ENCODE peak calls at places on chromosomes 3 and 15, in five cellular contexts. A is Calu3, I is DMS53, Y is mesenchymal stem cell, D is C1 segment of cervical spinal cord. F is an unnamed sample.

GRCh38 chr3:20043398-20043797 is 3.2 kb downstream of the KAT2B start:
- DNase-seq in D (peak), I (no peak), A (peak), Y (peak), F (peak)

GRCh38 chr3:46453526-46454208 is 11.0 kb downstream of the LTF start:
- DNase-seq in Y (no peak), D (no peak), I (no peak), A (no peak), F (no peak)

GRCh38 chr3:145696011-145696410 is 465.0 kb downstream of the PLOD2 start:
- DNase-seq in I (no peak), D (no peak), Y (no peak), A (no peak), F (no peak)

GRCh38 chr3:45644467-45645201 is 44.6 kb upstream of the SACM1L start:
- DNase-seq in A (no peak), I (no peak), D (no peak), Y (peak), F (no peak)

GRCh38 chr3:11582123-11582968 is 61.4 kb downstream of the VGLL4 start:
- DNase-seq in Y (peak), I (no peak), A (peak), D (peak), F (peak)

GRCh38 chr3:43762486-43762885 is 71.7 kb downstream of the ABHD5 start:
- DNase-seq in D (no peak), I (no peak), Y (no peak), A (no peak), F (no peak)

GRCh38 chr3:183324083-183324482 is 71.0 kb downstream of the B3GNT5 start:
- DNase-seq in D (no peak), A (no peak), I (no peak), Y (no peak), F (no peak)

GRCh38 chr15:76190767-76191538 is 120.3 kb downstream of the ETFA start:
- DNase-seq in A (peak), D (peak), Y (peak), I (peak), F (peak)

GRCh38 chr3:141955163-141955562 is 78.7 kb downstream of the ATP1B3 start:
- DNase-seq in I (no peak), A (no peak), D (no peak), Y (peak), F (no peak)

GRCh38 chr3:111610189-111610588 is 15.0 kb upstream of the ZBED2 start:
- DNase-seq in D (no peak), I (no peak), Y (no peak), A (no peak), F (no peak)

GRCh38 chr15:59835801-59836200 is 146.7 kb upstream of the BNIP2 start:
- DNase-seq in Y (no peak), I (no peak), D (no peak), A (no peak), F (no peak)

GRCh38 chr15:26449296-26449695 is 323.6 kb downstream of the GABRB3 start:
- DNase-seq in Y (no peak), I (no peak), A (no peak), D (no peak), F (no peak)

GRCh38 chr15:68666120-68666811 is 87.5 kb downstream of the CORO2B start:
- DNase-seq in A (no peak), Y (no peak), D (no peak), I (peak), F (no peak)

GRCh38 chr15:98692213-98692612 is 43.9 kb downstream of the IGF1R start:
- DNase-seq in A (no peak), D (no peak), Y (no peak), I (no peak), F (no peak)

GRCh38 chr3:139537325-139537724 is 2.2 kb downstream of the RBP1 start:
- DNase-seq in I (peak), Y (peak), D (no peak), A (no peak), F (no peak)

GRCh38 chr15:25884354-25884753 is 21.2 kb upstream of the ATP10A start:
- DNase-seq in I (no peak), Y (no peak), A (no peak), D (no peak), F (no peak)

GRCh38 chr15:41218851-41219250 is 11.7 kb downstream of the EXD1 start:
- DNase-seq in I (no peak), Y (no peak), D (no peak), A (no peak), F (no peak)

GRCh38 chr15:34325368-34325767 is 12.2 kb downstream of the SLC12A6 start:
- DNase-seq in A (no peak), D (no peak), I (no peak), Y (no peak), F (no peak)

GRCh38 chr3:133792171-133792763 is 13.3 kb upstream of the SRPRB start:
- DNase-seq in A (no peak), D (no peak), I (peak), Y (peak), F (no peak)

GRCh38 chr15:43317566-43318184 is 12.7 kb downstream of the LCMT2 start:
- DNase-seq in Y (no peak), I (peak), A (no peak), D (no peak), F (no peak)

GRCh38 chr15:72180771-72181324 is 16.7 kb downstream of the GRAMD2A start:
- DNase-seq in I (no peak), A (no peak), D (no peak), Y (no peak), F (no peak)

GRCh38 chr15:74992619-74993018 is 2.7 kb upstream of the SCAMP5 start:
- DNase-seq in A (no peak), I (no peak), Y (no peak), D (no peak), F (no peak)

GRCh38 chr15:58622877-58623276 is 126.6 kb downstream of the ADAM10 start:
- DNase-seq in A (no peak), Y (no peak), D (no peak), I (no peak), F (no peak)

GRCh38 chr3:52176951-52177700 is 20.8 kb upstream of the ALAS1 start:
- DNase-seq in Y (no peak), I (peak), D (no peak), A (peak), F (no peak)

GRCh38 chr3:5798809-5799208 is 611.3 kb downstream of the EDEM1 start:
- DNase-seq in I (peak), Y (peak), D (no peak), A (no peak), F (no peak)

GRCh38 chr15:89107984-89108383 is 19.7 kb downstream of the ABHD2 start:
- DNase-seq in D (no peak), I (peak), A (no peak), Y (no peak), F (peak)

GRCh38 chr15:66388576-66388975 is 1.9 kb downstream of the MAP2K1 start:
- DNase-seq in I (no peak), Y (no peak), A (no peak), D (no peak), F (no peak)

GRCh38 chr3:55006277-55006676 is 78.4 kb upstream of the LRTM1 start:
- DNase-seq in A (no peak), Y (peak), I (no peak), D (no peak), F (no peak)

GRCh38 chr3:194129581-194130133 is 6.3 kb upstream of the HES1 start:
- DNase-seq in I (no peak), D (no peak), Y (peak), A (no peak), F (peak)

GRCh38 chr3:176352716-176353334 is 844.5 kb downstream of the TBL1XR1 start:
- DNase-seq in D (no peak), A (no peak), I (no peak), Y (peak), F (no peak)

GRCh38 chr3:10290476-10291138 is 2.1 kb downstream of the GHRL start:
- DNase-seq in A (no peak), I (no peak), Y (no peak), D (no peak), F (no peak)